ENCODE peak calls at places on chromosomes 13 and 19, in six cellular contexts. J is heart right ventricle; N is left lung; D is body of pancreas; C is HAP-1; R is CD8-positive, alpha-beta memory T cell. T is an unnamed sample.

GRCh38 chr13:101916758-101917474 is 464.4 kb downstream of the ITGBL1 start:
- DNase-seq in J (no peak), N (no peak), D (no peak), C (no peak), R (no peak), T (no peak)

GRCh38 chr13:44293908-44294735 is 79.5 kb upstream of the SERP2 start:
- DNase-seq in J (no peak), N (no peak), D (no peak), C (no peak), R (no peak), T (no peak)

GRCh38 chr13:37303610-37304009 is 198.1 kb upstream of the CSNK1A1L start:
- DNase-seq in J (no peak), N (no peak), D (no peak), C (no peak), R (no peak), T (no peak)

GRCh38 chr13:75801388-75801787 is 165.3 kb downstream of the LMO7 start:
- DNase-seq in J (no peak), N (no peak), D (no peak), C (no peak), R (no peak), T (no peak)

GRCh38 chr19:48135411-48135810 is 24.8 kb upstream of the PLA2G4C start:
- DNase-seq in J (no peak), N (no peak), D (peak; percentile 17), C (peak; percentile 52), R (no peak), T (no peak)

GRCh38 chr19:33905937-33906577 is 109.4 kb downstream of the KCTD15 start:
- DNase-seq in J (peak; percentile 80), N (peak; percentile 62), D (peak; percentile 87), C (peak; percentile 62), R (no peak), T (no peak)

GRCh38 chr19:3608750-3609322 is 2.2 kb upstream of the TBXA2R start:
- DNase-seq in J (peak; percentile 70), N (no peak), D (no peak), C (no peak), R (no peak), T (no peak)

GRCh38 chr13:111880185-111880584 is 186.8 kb upstream of the SOX1 start:
- DNase-seq in J (no peak), N (no peak), D (no peak), C (no peak), R (no peak), T (no peak)

GRCh38 chr13:22700488-22700887 is 480.3 kb upstream of the SGCG start:
- DNase-seq in J (no peak), N (no peak), D (no peak), C (no peak), R (no peak), T (no peak)

GRCh38 chr13:30743319-30744055 is 8.1 kb downstream of the ALOX5AP start:
- DNase-seq in J (no peak), N (no peak), D (no peak), C (no peak), R (no peak), T (no peak)

GRCh38 chr19:1000095-1000494 is at the start of gene GRIN3B:
- DNase-seq in J (peak; percentile 51), N (no peak), D (peak; percentile 59), C (peak; percentile 86), R (peak; percentile 57), T (peak; percentile 47)

GRCh38 chr19:42412223-42412622 is 15.0 kb downstream of the LIPE start:
- DNase-seq in J (no peak), N (no peak), D (no peak), C (peak; percentile 70), R (no peak), T (no peak)

GRCh38 chr19:8640402-8641004 is 10.1 kb downstream of the NFILZ start:
- DNase-seq in J (no peak), N (peak; percentile 79), D (no peak), C (no peak), R (no peak), T (no peak)

GRCh38 chr19:55832676-55833075 is 877 bp upstream of the NLRP11 start:
- DNase-seq in J (no peak), N (no peak), D (no peak), C (no peak), R (no peak), T (no peak)

GRCh38 chr13:25380741-25381324 is 9.1 kb downstream of the ATP8A2 start:
- DNase-seq in J (no peak), N (no peak), D (no peak), C (no peak), R (no peak), T (no peak)

GRCh38 chr19:13070425-13071140 is 32.1 kb downstream of the LYL1 start:
- DNase-seq in J (no peak), N (no peak), D (no peak), C (no peak), R (no peak), T (no peak)

GRCh38 chr13:41413907-41414306 is 43.4 kb upstream of the RGCC start:
- DNase-seq in J (no peak), N (no peak), D (no peak), C (no peak), R (no peak), T (no peak)
- H3K9me3 ChIP-seq in J (no peaks in the 10 kb centered on the region), N (no peaks in the 10 kb centered on the region), D (no peaks in the 10 kb centered on the region), C (no peaks in the 10 kb centered on the region), R (no peaks in the 10 kb centered on the region), T (no peaks in the 10 kb centered on the region)

GRCh38 chr19:22257381-22257780 is 28.9 kb upstream of the ZNF729 start:
- DNase-seq in J (no peak), N (no peak), D (no peak), C (no peak), R (no peak), T (no peak)

GRCh38 chr19:22261596-22261995 is 24.6 kb upstream of the ZNF729 start:
- DNase-seq in J (no peak), N (no peak), D (no peak), C (no peak), R (no peak), T (no peak)

GRCh38 chr19:22263121-22263520 is 23.1 kb upstream of the ZNF729 start:
- DNase-seq in J (no peak), N (no peak), D (no peak), C (no peak), R (no peak), T (no peak)

GRCh38 chr19:22257916-22258315 is 28.3 kb upstream of the ZNF729 start:
- DNase-seq in J (no peak), N (no peak), D (no peak), C (no peak), R (no peak), T (no peak)

DNA sequence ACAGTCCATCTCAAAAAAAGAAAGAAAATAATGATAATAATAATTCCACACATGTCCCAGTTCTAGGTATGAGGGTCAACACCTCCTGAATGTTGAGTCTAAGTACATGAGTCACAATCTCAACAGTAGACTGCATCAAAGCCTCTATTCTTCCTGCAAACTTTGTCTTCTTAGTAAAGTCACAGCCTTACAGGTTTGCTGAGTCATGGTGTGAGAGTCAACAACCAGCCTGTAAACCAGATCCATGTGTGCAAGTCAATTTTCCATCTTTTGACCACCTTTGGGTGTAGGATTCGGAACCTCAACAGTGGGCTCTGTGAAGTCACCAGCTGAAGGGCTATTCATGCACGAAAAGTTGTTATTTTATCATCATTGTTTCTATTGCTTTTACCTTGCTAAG is 25.7 kb upstream of the ZNF729 start:
- DNase-seq in J (no peak), N (no peak), D (no peak), C (no peak), R (no peak), T (no peak)
- H3K9me3 ChIP-seq in J (no peaks in the 10 kb centered on the region), N (peaks cover 76% of the 10 kb centered on the region), D (no peaks in the 10 kb centered on the region), C (no peaks in the 10 kb centered on the region), R (no peaks in the 10 kb centered on the region), T (peaks cover 11% of the 10 kb centered on the region)

DNA sequence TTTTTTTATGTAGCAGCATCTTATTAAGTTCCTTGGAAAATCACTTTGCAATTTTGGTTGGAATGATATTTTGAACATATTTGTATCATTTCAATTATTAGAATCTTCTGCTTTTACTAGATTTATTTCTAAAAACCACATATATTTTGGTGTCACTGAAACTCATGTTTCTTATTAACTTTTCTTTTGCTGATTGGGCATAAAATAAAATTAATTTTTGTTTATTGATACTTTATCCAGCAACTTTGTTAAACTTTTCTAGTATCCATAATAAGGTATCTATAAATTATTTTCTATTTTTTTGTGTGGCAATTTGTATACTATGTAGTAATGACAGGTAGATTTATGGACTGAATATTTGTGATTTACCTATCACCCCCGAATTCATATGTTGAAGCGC is 556.4 kb upstream of the ATXN8OS start:
- DNase-seq in J (no peak), N (no peak), D (no peak), C (no peak), R (no peak), T (no peak)
- H3K9me3 ChIP-seq in J (no peaks in the 10 kb centered on the region), N (no peaks in the 10 kb centered on the region), D (no peaks in the 10 kb centered on the region), C (no peaks in the 10 kb centered on the region), R (no peaks in the 10 kb centered on the region), T (no peaks in the 10 kb centered on the region)

DNA sequence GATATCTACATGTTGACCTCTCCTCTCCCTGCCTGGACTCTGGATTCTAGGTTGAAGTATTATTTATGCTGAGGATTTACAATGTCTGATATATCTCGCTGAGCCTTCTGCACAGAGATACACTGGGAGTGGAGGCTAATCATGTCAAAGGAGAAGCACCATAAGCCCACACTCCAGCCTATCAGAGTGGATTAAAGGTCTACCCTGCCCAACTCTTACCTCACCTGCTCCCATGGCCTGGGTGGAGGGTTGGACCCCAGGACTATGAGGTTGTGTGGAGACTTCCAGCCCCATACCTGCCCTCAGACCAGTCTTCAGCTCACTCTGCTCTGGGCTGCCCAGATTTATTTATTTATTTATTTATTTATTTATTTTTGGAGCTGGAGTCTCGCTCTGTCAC is 15.4 kb downstream of the OR10H4 start:
- DNase-seq in J (no peak), N (no peak), D (no peak), C (no peak), R (no peak), T (no peak)
- H3K9me3 ChIP-seq in J (no peaks in the 10 kb centered on the region), N (no peaks in the 10 kb centered on the region), D (no peaks in the 10 kb centered on the region), C (no peaks in the 10 kb centered on the region), R (no peaks in the 10 kb centered on the region), T (peaks cover 18% of the 10 kb centered on the region)

GRCh38 chr19:9757544-9758501 is 10.7 kb downstream of the ZNF846 start:
- DNase-seq in J (no peak), N (no peak), D (no peak), C (no peak), R (no peak), T (no peak)
- H3K9me3 ChIP-seq in J (no peaks in the 10 kb centered on the region), N (peaks cover 94% of the 10 kb centered on the region), D (peaks cover 3% of the 10 kb centered on the region), C (peaks cover 8% of the 10 kb centered on the region), R (peaks cover 19% of the 10 kb centered on the region), T (peaks cover 4% of the 10 kb centered on the region)

GRCh38 chr19:36685835-36686234 is 1.6 kb upstream of the ZNF567 start:
- DNase-seq in J (no peak), N (no peak), D (no peak), C (no peak), R (no peak), T (no peak)
- H3K9me3 ChIP-seq in J (no peaks in the 10 kb centered on the region), N (peaks cover 42% of the 10 kb centered on the region), D (no peaks in the 10 kb centered on the region), C (peaks cover 2% of the 10 kb centered on the region), R (no peaks in the 10 kb centered on the region), T (no peaks in the 10 kb centered on the region)